ENCODE peak calls at places on chromosomes 6 and 20, in six cellular contexts. M, Y, O, R, C and I are unnamed samples.

GRCh38 chr6:35425284-35425683 is 26.9 kb upstream of the FANCE start:
- DNase-seq in M (no peak), Y (peak), O (no peak), R (no peak), C (no peak), I (no peak)

GRCh38 chr6:88538130-88538706 is 372.1 kb upstream of the CNR1 start:
- DNase-seq in M (peak), Y (no peak), O (no peak), R (no peak), C (no peak), I (no peak)

GRCh38 chr20:17566345-17566744 is 3.5 kb upstream of the DSTN start:
- DNase-seq in M (no peak), Y (no peak), O (no peak), R (no peak), C (no peak), I (no peak)

GRCh38 chr6:124389127-124389526 is 573.1 kb upstream of the RNF217 start:
- DNase-seq in M (no peak), Y (no peak), O (no peak), R (no peak), C (no peak), I (no peak)

GRCh38 chr20:24542721-24543120 is 73.3 kb downstream of the SYNDIG1 start:
- DNase-seq in M (no peak), Y (no peak), O (no peak), R (no peak), C (no peak), I (no peak)

GRCh38 chr6:138410972-138411667 is 7.1 kb downstream of the HEBP2 start:
- DNase-seq in M (no peak), Y (peak), O (no peak), R (peak), C (no peak), I (no peak)

GRCh38 chr6:46993846-46994245 is 48.3 kb downstream of the ADGRF1 start:
- DNase-seq in M (no peak), Y (peak), O (no peak), R (peak), C (no peak), I (no peak)

GRCh38 chr6:166365806-166366205 is 16.9 kb downstream of the MPC1 start:
- DNase-seq in M (no peak), Y (no peak), O (no peak), R (no peak), C (no peak), I (no peak)

GRCh38 chr6:117544725-117545124 is 57.6 kb downstream of the GOPC start:
- DNase-seq in M (no peak), Y (no peak), O (no peak), R (no peak), C (no peak), I (no peak)

GRCh38 chr6:12354499-12354898 is 64.3 kb downstream of the EDN1 start:
- DNase-seq in M (peak), Y (no peak), O (peak), R (no peak), C (no peak), I (no peak)

GRCh38 chr20:4973330-4974097 is 27.8 kb downstream of the SLC23A2 start:
- DNase-seq in M (no peak), Y (no peak), O (peak), R (no peak), C (peak), I (peak)

GRCh38 chr6:169843991-169844390 is 92.6 kb downstream of the ERMARD start:
- DNase-seq in M (no peak), Y (no peak), O (no peak), R (no peak), C (no peak), I (no peak)

GRCh38 chr20:33175123-33175522 is 7.2 kb downstream of the BPIFA2 start:
- DNase-seq in M (no peak), Y (no peak), O (no peak), R (no peak), C (no peak), I (no peak)

GRCh38 chr20:15759546-15760216 is 813.6 kb downstream of the KIF16B start:
- DNase-seq in M (no peak), Y (no peak), O (no peak), R (no peak), C (no peak), I (no peak)

GRCh38 chr6:90478278-90478677 is 108.6 kb downstream of the MAP3K7 start:
- DNase-seq in M (peak), Y (no peak), O (no peak), R (no peak), C (no peak), I (no peak)